ENCODE peak calls at places on chromosomes 5 and 9, in ten cellular contexts. Q, A, T, H, X, C, I, F, S and L are unnamed samples.

GRCh38 chr9:110977259-110977709 is 61.0 kb downstream of the LPAR1 start:
- DNase-seq in X (no peak), T (peak), I (no peak), A (peak), C (no peak), Q (no peak), F (no peak), H (peak), S (no peak), L (no peak)

GRCh38 chr5:170312666-170313065 is 15.1 kb upstream of the LCP2 start:
- DNase-seq in S (no peak), I (peak), C (no peak), A (no peak), T (peak), F (peak), X (no peak), Q (no peak), H (peak), L (no peak)

GRCh38 chr9:33165263-33166151 is 1.6 kb downstream of the B4GALT1 start:
- DNase-seq in C (no peak), X (no peak), F (peak), S (no peak), Q (peak), T (peak), I (no peak), A (no peak), H (peak), L (no peak)

GRCh38 chr5:176320577-176320976 is 41.0 kb downstream of the KIAA1191 start:
- DNase-seq in S (no peak), I (no peak), Q (no peak), X (no peak), C (no peak), T (no peak), H (no peak), A (no peak), F (no peak), L (no peak)

GRCh38 chr9:111016046-111017026 is 21.9 kb downstream of the LPAR1 start:
- DNase-seq in C (no peak), T (peak), X (no peak), S (no peak), I (no peak), Q (no peak), F (no peak), H (peak), A (no peak), L (no peak)

GRCh38 chr5:124923131-124923530 is 176.7 kb upstream of the ZNF608 start:
- DNase-seq in F (no peak), S (peak), X (no peak), H (peak), Q (no peak), A (no peak), I (no peak), T (peak), C (no peak), L (peak)

GRCh38 chr5:83764101-83764500 is 43.4 kb upstream of the HAPLN1 start:
- DNase-seq in A (no peak), H (peak), I (no peak), F (no peak), X (no peak), Q (no peak), C (no peak), S (no peak), T (peak), L (no peak)

GRCh38 chr9:78958887-78959286 is 612.9 kb upstream of the TLE4 start:
- DNase-seq in S (no peak), F (no peak), X (no peak), T (no peak), C (peak), H (no peak), I (no peak), A (no peak), Q (no peak), L (no peak)

GRCh38 chr5:74016373-74016772 is 390.4 kb downstream of the ARHGEF28 start:
- DNase-seq in Q (no peak), F (no peak), A (peak), X (no peak), S (no peak), T (no peak), C (peak), I (no peak), H (no peak), L (no peak)

GRCh38 chr5:134397196-134397595 is 14.5 kb downstream of the CDKN2AIPNL start:
- DNase-seq in H (no peak), Q (no peak), T (no peak), X (no peak), I (no peak), F (no peak), C (no peak), A (no peak), S (no peak), L (no peak)